ENCODE peak calls at places on chromosome 9, in ten cellular contexts. H, A, S, D, U, X, B, M, F and L are unnamed samples.

GRCh38 chr9:18994263-18994916 is 38.6 kb downstream of the SAXO1 start:
- DNase-seq in A (no peak), D (no peak), S (no peak), X (no peak), F (no peak), H (no peak), B (no peak), U (no peak), M (no peak), L (no peak)

GRCh38 chr9:98488578-98489312 is 220.0 kb downstream of the GABBR2 start:
- DNase-seq in S (peak), H (no peak), X (no peak), D (no peak), F (no peak), M (no peak), B (no peak), U (no peak), A (peak), L (no peak)

GRCh38 chr9:95071450-95071849 is 246.1 kb downstream of the FANCC start:
- DNase-seq in B (no peak), D (no peak), A (no peak), U (no peak), S (no peak), H (no peak), F (no peak), M (no peak), X (no peak), L (no peak)

GRCh38 chr9:93254061-93254481 is 70.1 kb downstream of the WNK2 start:
- DNase-seq in B (peak), S (no peak), M (peak), H (no peak), U (peak), D (no peak), A (no peak), F (no peak), X (no peak), L (peak)

GRCh38 chr9:77844415-77844814 is 187.2 kb downstream of the GNAQ start:
- DNase-seq in M (no peak), B (no peak), X (no peak), D (no peak), H (no peak), S (no peak), F (no peak), A (no peak), U (no peak), L (no peak)

GRCh38 chr9:107425110-107426025 is 64.2 kb downstream of the KLF4 start:
- DNase-seq in H (peak), F (peak), A (peak), U (peak), D (peak), X (peak), S (no peak), B (peak), M (peak), L (peak)

GRCh38 chr9:86099695-86100364 is 472 bp upstream of the GOLM1 start:
- DNase-seq in B (no peak), U (no peak), F (peak), H (peak), D (peak), X (peak), S (no peak), A (peak), M (no peak), L (peak)

GRCh38 chr9:88387035-88387732 is 1.1 kb upstream of the SPIN1 start:
- DNase-seq in H (peak), X (peak), F (peak), S (no peak), M (no peak), D (no peak), B (no peak), A (peak), U (peak), L (peak)

GRCh38 chr9:1495684-1496083 is 445.5 kb downstream of the DMRT2 start:
- DNase-seq in X (no peak), B (no peak), M (no peak), S (no peak), D (no peak), F (no peak), H (no peak), U (no peak), A (no peak), L (no peak)

GRCh38 chr9:114285166-114285867 is 37.6 kb upstream of the ORM1 start:
- DNase-seq in D (peak), S (peak), B (peak), F (no peak), U (peak), H (no peak), M (peak), X (no peak), A (no peak), L (peak)

GRCh38 chr9:91948061-91948422 is 2.0 kb downstream of the ROR2 start:
- DNase-seq in M (no peak), A (no peak), B (no peak), D (no peak), U (no peak), S (no peak), X (no peak), F (no peak), H (no peak), L (peak)

GRCh38 chr9:70389188-70389587 is 25.3 kb downstream of the KLF9 start:
- DNase-seq in H (no peak), A (no peak), X (no peak), F (no peak), U (no peak), D (no peak), M (no peak), B (no peak), S (no peak), L (no peak)
- TF ChIP-seq POLR2A in H (no peak), A (no peak), X (no peak), F (no peak), U (no peak), D (no peak), M (no peak), B (no peak), S (no peak), L (no peak)

DNA sequence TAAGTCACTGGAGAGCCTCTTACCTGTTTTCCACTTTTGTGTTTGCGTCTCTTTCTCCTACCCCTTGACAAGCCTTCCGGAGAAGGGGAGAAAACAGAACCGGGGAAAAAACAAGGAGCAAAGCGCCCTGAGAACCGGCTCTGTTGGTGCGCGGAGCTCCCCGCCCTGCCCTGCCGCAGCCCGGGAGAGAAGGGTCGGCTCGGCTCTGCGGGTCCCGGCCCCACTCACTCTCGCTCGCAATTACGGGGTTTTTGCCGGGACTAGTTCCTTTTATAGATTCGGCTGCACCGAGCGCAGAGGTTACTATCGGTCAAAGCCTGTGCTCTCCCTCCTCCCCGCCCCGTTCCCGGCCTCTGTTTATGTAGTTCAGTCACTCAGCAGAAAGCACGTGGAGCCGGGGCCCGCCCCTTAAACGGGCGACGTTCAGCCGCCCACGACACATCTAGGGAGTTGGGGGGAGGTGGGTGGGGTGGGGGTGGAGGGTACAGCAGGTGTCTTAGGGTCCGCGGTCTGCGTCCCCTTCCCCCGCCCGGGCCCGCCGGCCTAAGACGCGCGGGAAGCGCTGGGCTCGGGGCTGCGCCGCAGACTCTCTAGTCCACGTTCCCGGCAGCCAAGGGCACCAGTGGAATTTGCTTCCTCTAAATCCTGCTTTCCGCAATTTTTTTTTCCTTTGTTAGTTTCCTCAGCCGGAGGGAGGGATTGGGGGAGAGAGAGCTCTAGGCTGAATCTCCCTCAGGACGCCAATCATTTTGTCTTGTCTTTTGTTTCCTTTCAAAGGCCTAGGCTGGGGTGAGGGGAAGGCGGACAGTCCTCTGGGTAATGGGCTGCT is at the start of gene ABCA1:
- DNase-seq in X (peak), M (peak), A (peak), S (peak), D (peak), B (peak), H (peak), U (peak), F (peak), L (peak)
- TF ChIP-seq POLR2A in X (peak), M (peak), A (peak), S (peak), D (no peak), B (peak), H (no peak), U (peak), F (peak), L (peak)

DNA sequence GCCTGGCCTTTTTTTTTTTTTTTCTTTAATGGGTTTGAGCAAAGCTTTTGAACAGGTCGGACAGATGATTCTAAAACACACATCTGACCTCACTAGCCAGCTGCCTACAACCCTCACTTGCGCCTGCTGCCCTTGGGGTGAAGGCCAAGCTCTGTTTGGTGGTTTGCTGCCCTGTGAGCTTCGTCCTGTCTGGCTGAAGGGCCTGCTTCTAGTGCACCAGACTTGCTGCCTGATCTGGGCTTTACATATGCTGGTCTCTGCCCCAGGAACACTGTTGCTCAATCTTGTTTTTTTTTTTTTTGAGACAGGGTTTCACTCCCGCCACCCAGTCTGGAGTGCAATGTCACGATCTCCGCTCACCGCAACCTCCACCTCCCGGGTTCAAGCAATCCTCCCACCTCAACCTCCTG is 16.4 kb upstream of the DOLPP1 start:
- DNase-seq in X (no peak), F (no peak), A (no peak), S (no peak), M (no peak), U (no peak), D (no peak), H (no peak), B (no peak), L (no peak)
- TF ChIP-seq POLR2A in X (no peak), F (no peak), A (no peak), S (no peak), M (no peak), U (no peak), D (no peak), H (no peak), B (no peak), L (no peak)

DNA sequence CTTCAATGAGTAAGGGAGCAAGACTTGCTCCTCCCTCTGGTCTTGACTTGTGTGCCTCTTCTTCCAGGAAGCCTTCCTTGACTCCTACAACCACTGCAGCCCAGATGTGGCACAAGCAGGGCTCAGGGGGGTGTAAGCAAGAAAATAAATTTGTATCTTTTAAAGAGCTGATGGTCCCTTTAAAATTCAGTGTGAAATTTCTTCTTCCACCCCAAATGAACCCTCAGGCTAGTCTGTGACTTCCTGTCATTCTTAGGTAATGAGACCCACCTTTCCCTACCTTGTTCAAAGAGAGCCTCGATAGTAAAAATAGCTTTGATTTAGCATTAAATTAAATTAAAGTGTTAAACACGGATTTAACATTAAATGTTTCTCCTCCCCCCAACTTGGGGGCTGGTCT is 64.4 kb downstream of the OLFM1 start:
- DNase-seq in S (no peak), M (no peak), X (no peak), D (no peak), F (no peak), B (no peak), A (no peak), H (no peak), U (no peak), L (no peak)
- TF ChIP-seq POLR2A in S (no peak), M (no peak), X (no peak), D (no peak), F (no peak), B (no peak), A (no peak), H (no peak), U (no peak), L (no peak)

DNA sequence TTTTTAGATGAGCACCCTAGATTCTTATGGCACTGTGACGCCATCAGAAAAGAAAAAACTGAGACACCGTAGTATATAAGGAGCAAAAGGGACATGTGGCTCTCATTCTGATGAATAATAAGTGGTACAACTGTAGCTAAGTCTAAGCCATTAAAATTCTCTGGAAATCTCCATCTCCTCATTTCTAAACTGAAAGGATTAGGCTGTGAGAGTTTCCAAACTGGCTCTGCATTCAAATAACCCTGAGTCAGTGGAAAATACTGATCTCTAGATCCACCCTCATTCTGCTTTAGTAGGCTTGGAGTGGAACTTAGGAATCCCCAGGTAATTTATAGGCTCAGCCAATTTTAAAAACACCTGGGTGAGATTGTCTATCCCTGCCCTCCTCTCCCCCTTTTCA is 28.5 kb downstream of the PTAR1 start:
- DNase-seq in S (no peak), D (no peak), F (no peak), H (no peak), U (no peak), B (no peak), X (no peak), M (no peak), A (no peak), L (no peak)
- TF ChIP-seq POLR2A in S (no peak), D (no peak), F (no peak), H (no peak), U (no peak), B (no peak), X (no peak), M (no peak), A (no peak), L (no peak)